ENCODE peak calls at places on chromosomes 4 and X, in five cellular contexts. H, C, U, F and A are unnamed samples.

GRCh38 chrX:153925739-153926593 is at the start of gene ARHGAP4:
- DNase-seq in C (peak; percentile 92), U (no peak), F (no peak), H (no peak), A (no peak)

GRCh38 chr4:87375719-87376291 is 15.2 kb downstream of the HSD17B11 start:
- DNase-seq in U (peak; percentile 49), C (no peak), H (peak; percentile 53), F (peak; percentile 91), A (peak; percentile 18)

GRCh38 chr4:142817442-142817841 is 28.7 kb downstream of the INPP4B start:
- DNase-seq in U (no peak), C (no peak), F (peak; percentile 95), H (peak; percentile 89), A (peak; percentile 10)

GRCh38 chr4:170853422-170854021 is 763.8 kb upstream of the AADAT start:
- DNase-seq in U (peak; percentile 78), F (peak; percentile 5), C (no peak), H (peak; percentile 36), A (no peak)

GRCh38 chr4:174318829-174319764 is 35.4 kb downstream of the CEP44 start:
- DNase-seq in H (peak; percentile 44), U (peak; percentile 45), F (peak; percentile 63), C (no peak), A (no peak)

GRCh38 chr4:153209410-153209809 is 5.2 kb downstream of the TRIM2 start:
- DNase-seq in U (no peak), H (no peak), F (no peak), C (no peak), A (no peak)

GRCh38 chr4:112916868-112917267 is 132.6 kb upstream of the ANK2 start:
- DNase-seq in F (peak; percentile 60), U (no peak), H (peak; percentile 5), C (no peak), A (no peak)

GRCh38 chrX:71910526-71911022 is at the start of gene NHSL2:
- DNase-seq in F (peak; percentile 9), C (no peak), U (peak; percentile 51), H (no peak), A (peak; percentile 29)

GRCh38 chrX:118503260-118504041 is 7.8 kb downstream of the DOCK11 start:
- DNase-seq in C (no peak), F (no peak), U (no peak), H (no peak), A (no peak)

GRCh38 chr4:119300072-119300387 is 21.9 kb downstream of the FABP2 start:
- DNase-seq in H (peak; percentile 32), U (peak; percentile 54), F (peak; percentile 78), C (peak; percentile 85), A (no peak)

GRCh38 chr4:171966356-171966755 is 153.2 kb downstream of the GALNTL6 start:
- DNase-seq in H (no peak), F (no peak), U (peak; percentile 37), C (no peak), A (no peak)

GRCh38 chr4:157128395-157128794 is 52.4 kb downstream of the GLRB start:
- DNase-seq in U (peak; percentile 15), F (peak; percentile 79), H (peak; percentile 75), C (no peak), A (no peak)

GRCh38 chrX:123629502-123629901 is 103.3 kb downstream of the THOC2 start:
- DNase-seq in H (no peak), U (no peak), F (no peak), C (no peak), A (no peak)

GRCh38 chr4:26573389-26573794 is 10.5 kb upstream of the TBC1D19 start:
- DNase-seq in U (no peak), C (no peak), H (no peak), F (peak; percentile 23), A (no peak)

GRCh38 chr4:37675587-37676290 is 10.4 kb downstream of the RELL1 start:
- DNase-seq in F (no peak), C (no peak), H (peak; percentile 48), U (no peak), A (no peak)

GRCh38 chr4:6806924-6807676 is 24.6 kb downstream of the KIAA0232 start:
- DNase-seq in H (no peak), U (no peak), C (no peak), F (no peak), A (no peak)

GRCh38 chr4:166174717-166175510 is 301.9 kb downstream of the TLL1 start:
- DNase-seq in H (peak; percentile 65), F (peak; percentile 14), C (no peak), U (no peak), A (no peak)

GRCh38 chr4:127188847-127189246 is 443.9 kb upstream of the INTU start:
- DNase-seq in C (no peak), F (peak; percentile 48), U (peak; percentile 11), H (peak; percentile 1), A (no peak)

GRCh38 chr4:52574036-52574435 is 85.1 kb downstream of the USP46 start:
- DNase-seq in C (no peak), H (peak; percentile 38), U (no peak), F (no peak), A (no peak)

GRCh38 chr4:169795585-169795984 is 37.8 kb upstream of the HPF1 start:
- DNase-seq in U (peak; percentile 2), H (peak; percentile 66), C (no peak), F (peak; percentile 61), A (no peak)

GRCh38 chr4:38782452-38783108 is at the start of gene TLR10:
- DNase-seq in H (peak; percentile 53), U (peak; percentile 64), F (peak; percentile 70), C (no peak), A (peak; percentile 16)

GRCh38 chr4:145014365-145014764 is 83.6 kb downstream of the ANAPC10 start:
- DNase-seq in H (no peak), U (no peak), C (no peak), F (no peak), A (no peak)

GRCh38 chr4:143344774-143345173 is 8.1 kb downstream of the GAB1 start:
- DNase-seq in H (no peak), U (peak; percentile 68), F (peak; percentile 15), C (no peak), A (no peak)

GRCh38 chr4:32172761-32173160 is 1452.6 kb downstream of the PCDH7 start:
- DNase-seq in F (peak; percentile 43), C (no peak), U (no peak), H (peak; percentile 97), A (no peak)

GRCh38 chr4:70360460-70360859 is at the start of gene SMR3A:
- DNase-seq in C (no peak), U (no peak), H (no peak), F (no peak), A (no peak)

GRCh38 chrX:37599735-37600134 is 28.3 kb downstream of the LANCL3 start:
- DNase-seq in C (no peak), F (no peak), H (no peak), U (no peak), A (no peak)

GRCh38 chrX:123773258-123773978 is 40.6 kb upstream of the THOC2 start:
- DNase-seq in C (no peak), F (peak; percentile 33), H (no peak), U (no peak), A (no peak)

GRCh38 chr4:45662996-45663395 is 460.9 kb downstream of the GABRG1 start:
- DNase-seq in H (peak; percentile 48), U (peak; percentile 86), C (no peak), F (no peak), A (no peak)

GRCh38 chr4:79298027-79298426 is 27.8 kb downstream of the NAA11 start:
- DNase-seq in H (no peak), U (no peak), F (no peak), C (peak; percentile 20), A (no peak)

GRCh38 chrX:71140440-71140839 is 4.2 kb upstream of the NLGN3 start:
- DNase-seq in F (no peak), U (no peak), H (no peak), C (no peak), A (no peak)

GRCh38 chr4:41203841-41204240 is 10.5 kb downstream of the APBB2 start:
- DNase-seq in H (no peak), U (no peak), C (no peak), F (no peak), A (no peak)

DNA sequence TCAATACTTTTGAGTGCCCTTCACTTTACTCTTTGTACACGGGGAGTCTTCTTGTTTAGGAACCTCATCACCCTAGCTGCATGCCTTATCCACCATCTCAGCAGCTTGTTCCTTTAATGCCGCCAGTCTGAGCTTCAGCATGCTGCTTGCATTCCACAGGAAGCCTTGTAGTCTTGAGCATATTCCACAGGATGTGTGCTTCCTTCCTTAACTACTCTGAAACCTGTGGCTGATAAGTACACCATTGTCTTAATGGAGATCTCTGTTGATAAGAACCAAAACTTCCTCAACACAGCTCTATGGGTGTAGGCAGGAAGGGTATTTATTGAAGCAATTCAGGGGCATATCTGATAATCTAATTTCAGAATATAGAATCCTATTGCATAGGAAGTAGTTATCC is 24.4 kb upstream of the CCNI start:
- DNase-seq in F (no peak), H (no peak), C (no peak), U (no peak), A (no peak)
- H3K4me3 ChIP-seq in F (no peak overlapping the region), H (no peak overlapping the region), C (no peak overlapping the region), U (no peak overlapping the region), A (no peak overlapping the region)

DNA sequence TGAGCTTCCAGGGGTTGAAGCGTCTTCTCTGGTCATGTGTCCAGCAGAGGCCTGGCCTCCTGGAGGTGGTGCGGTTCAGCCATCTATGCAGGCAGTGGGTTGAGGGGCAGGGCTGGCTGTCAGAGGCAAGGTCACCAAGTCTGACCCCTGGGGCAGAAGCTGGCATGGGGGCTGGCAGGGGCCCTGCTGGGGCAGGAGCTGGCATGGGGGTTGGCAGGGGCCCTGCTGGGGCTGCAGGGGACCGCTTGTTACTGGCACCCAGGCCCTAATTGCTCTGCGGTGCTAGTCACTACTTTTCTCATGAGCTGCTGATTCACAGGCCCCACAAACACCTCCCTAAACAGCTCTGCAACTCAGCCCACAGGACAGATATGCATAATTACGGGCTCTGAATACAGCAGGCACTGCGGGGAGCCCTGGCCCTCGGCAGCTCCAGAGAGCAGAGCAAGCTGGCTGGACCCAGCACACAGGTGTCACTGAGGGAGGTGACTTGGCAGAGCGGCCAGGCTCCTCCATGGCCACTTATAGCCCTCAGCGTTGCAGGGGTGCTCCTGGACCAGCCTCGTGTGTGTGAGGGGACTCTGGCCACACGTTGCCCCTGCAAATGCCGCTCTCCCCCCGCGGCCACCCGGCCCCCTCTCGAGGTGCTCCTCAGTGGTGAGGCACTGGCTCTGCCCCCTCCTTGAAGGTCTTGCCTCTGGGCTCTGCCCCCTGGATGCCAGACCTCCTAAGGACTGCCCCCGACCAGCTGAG is 32.6 kb downstream of the CPLX1 start:
- DNase-seq in C (no peak), U (no peak), H (no peak), F (no peak), A (no peak)
- H3K4me3 ChIP-seq in C (peak overlapping the region; percentile 58), U (no peak overlapping the region), H (no peak overlapping the region), F (no peak overlapping the region), A (peak overlapping the region; percentile 36)

GRCh38 chr4:102815981-102816380 is 11.4 kb downstream of the UBE2D3 start:
- DNase-seq in U (no peak), F (peak; percentile 92), H (peak; percentile 94), C (no peak), A (no peak)

GRCh38 chr4:102817613-102818268 is 9.6 kb downstream of the UBE2D3 start:
- DNase-seq in H (no peak), F (no peak), U (no peak), C (no peak), A (no peak)

GRCh38 chr4:102817021-102817605 is 10.2 kb downstream of the UBE2D3 start:
- DNase-seq in F (peak; percentile 28), U (no peak), H (peak; percentile 83), C (no peak), A (no peak)

GRCh38 chr4:102823464-102823863 is 3.9 kb downstream of the UBE2D3 start:
- DNase-seq in F (no peak), U (no peak), H (no peak), C (no peak), A (no peak)

GRCh38 chr4:102819588-102820365 is 7.6 kb downstream of the UBE2D3 start:
- DNase-seq in C (no peak), H (no peak), F (no peak), U (no peak), A (no peak)
- H3K4me3 ChIP-seq in C (peak overlapping the region; percentile 30), H (no peak overlapping the region), F (no peak overlapping the region), U (no peak overlapping the region), A (peak overlapping the region; percentile 53)

GRCh38 chr4:1044469-1045192 is 33.2 kb downstream of the FGFRL1 start:
- DNase-seq in C (peak; percentile 57), H (no peak), U (no peak), F (peak; percentile 30), A (no peak)
- H3K4me3 ChIP-seq in C (no peak overlapping the region), H (no peak overlapping the region), U (no peak overlapping the region), F (no peak overlapping the region), A (no peak overlapping the region)